ENCODE peak calls at places on chromosomes 12 and 14, in four cellular contexts. One of them, this sample, is unnamed.

GRCh38 chr12:89183985-89184435 is 168.3 kb downstream of the DUSP6 start:
- DNase-seq in mesendoderm: no peak
- DNase-seq in HCT116: no peak
- DNase-seq in mammary epithelial cell: peak; percentile 67
- DNase-seq in this sample: no peak

GRCh38 chr14:61705017-61705416 is 9.7 kb downstream of the HIF1A start:
- DNase-seq in mesendoderm: no peak
- DNase-seq in HCT116: no peak
- DNase-seq in mammary epithelial cell: no peak
- DNase-seq in this sample: no peak

GRCh38 chr14:54175298-54175942 is 218.8 kb upstream of the BMP4 start:
- DNase-seq in mesendoderm: peak; percentile 87
- DNase-seq in HCT116: peak; percentile 78
- DNase-seq in mammary epithelial cell: peak; percentile 65
- DNase-seq in this sample: peak; percentile 33

GRCh38 chr14:58829594-58829993 is 191.8 kb downstream of the DACT1 start:
- DNase-seq in mesendoderm: no peak
- DNase-seq in HCT116: no peak
- DNase-seq in mammary epithelial cell: peak; percentile 63
- DNase-seq in this sample: peak; percentile 57

GRCh38 chr12:122928033-122928890 is 32.3 kb upstream of the VPS37B start:
- DNase-seq in mesendoderm: no peak
- DNase-seq in HCT116: no peak
- DNase-seq in mammary epithelial cell: no peak
- DNase-seq in this sample: no peak

GRCh38 chr14:56197150-56197549 is 78.9 kb downstream of the PELI2 start:
- DNase-seq in mesendoderm: no peak
- DNase-seq in HCT116: no peak
- DNase-seq in mammary epithelial cell: no peak
- DNase-seq in this sample: no peak

GRCh38 chr12:64883264-64884163 is 59.1 kb downstream of the TBC1D30 start:
- DNase-seq in mesendoderm: peak; percentile 49
- DNase-seq in HCT116: no peak
- DNase-seq in mammary epithelial cell: no peak
- DNase-seq in this sample: no peak

GRCh38 chr14:96130854-96131253 is 73.8 kb upstream of the BDKRB2 start:
- DNase-seq in mesendoderm: peak; percentile 71
- DNase-seq in HCT116: no peak
- DNase-seq in mammary epithelial cell: peak; percentile 71
- DNase-seq in this sample: peak; percentile 54

GRCh38 chr12:13099066-13099909 is 4.2 kb downstream of the GSG1 start:
- DNase-seq in mesendoderm: no peak
- DNase-seq in HCT116: no peak
- DNase-seq in mammary epithelial cell: no peak
- DNase-seq in this sample: peak; percentile 36

GRCh38 chr12:449203-449602 is 10.5 kb upstream of the B4GALNT3 start:
- DNase-seq in mesendoderm: no peak
- DNase-seq in HCT116: no peak
- DNase-seq in mammary epithelial cell: no peak
- DNase-seq in this sample: no peak

GRCh38 chr12:131981388-131981787 is 31.6 kb downstream of the EP400 start:
- DNase-seq in mesendoderm: no peak
- DNase-seq in HCT116: no peak
- DNase-seq in mammary epithelial cell: no peak
- DNase-seq in this sample: no peak

GRCh38 chr12:56143225-56143624 is 9.2 kb upstream of the MYL6B start:
- DNase-seq in mesendoderm: no peak
- DNase-seq in HCT116: no peak
- DNase-seq in mammary epithelial cell: no peak
- DNase-seq in this sample: no peak

GRCh38 chr14:55274760-55275159 is 3.5 kb downstream of the FBXO34 start:
- DNase-seq in mesendoderm: peak; percentile 88
- DNase-seq in HCT116: no peak
- DNase-seq in mammary epithelial cell: peak; percentile 9
- DNase-seq in this sample: peak; percentile 90

GRCh38 chr12:95694148-95694547 is 96.4 kb downstream of the NTN4 start:
- DNase-seq in mesendoderm: peak; percentile 11
- DNase-seq in HCT116: no peak
- DNase-seq in mammary epithelial cell: no peak
- DNase-seq in this sample: no peak

GRCh38 chr12:111984820-111985219 is 28.1 kb downstream of the TMEM116 start:
- DNase-seq in mesendoderm: no peak
- DNase-seq in HCT116: no peak
- DNase-seq in mammary epithelial cell: no peak
- DNase-seq in this sample: no peak

GRCh38 chr12:75834591-75834990 is 197.0 kb downstream of the PHLDA1 start:
- DNase-seq in mesendoderm: no peak
- DNase-seq in HCT116: no peak
- DNase-seq in mammary epithelial cell: no peak
- DNase-seq in this sample: peak; percentile 70

GRCh38 chr12:91998316-91998715 is 147.3 kb downstream of the BTG1 start:
- DNase-seq in mesendoderm: no peak
- DNase-seq in HCT116: no peak
- DNase-seq in mammary epithelial cell: no peak
- DNase-seq in this sample: no peak

GRCh38 chr12:12017135-12017581 is 53.6 kb upstream of the BCL2L14 start:
- DNase-seq in mesendoderm: peak; percentile 39
- DNase-seq in HCT116: no peak
- DNase-seq in mammary epithelial cell: peak; percentile 15
- DNase-seq in this sample: no peak

GRCh38 chr12:103470664-103471063 is 25.1 kb downstream of the C12orf42 start:
- DNase-seq in mesendoderm: peak; percentile 7
- DNase-seq in HCT116: no peak
- DNase-seq in mammary epithelial cell: peak; percentile 96
- DNase-seq in this sample: peak; percentile 3

GRCh38 chr12:24898185-24898584 is 50.7 kb downstream of the BCAT1 start:
- DNase-seq in mesendoderm: no peak
- DNase-seq in HCT116: no peak
- DNase-seq in mammary epithelial cell: no peak
- DNase-seq in this sample: no peak

GRCh38 chr12:132490481-132491348 is 764 bp downstream of the FBRSL1 start:
- DNase-seq in mesendoderm: no peak
- DNase-seq in HCT116: no peak
- DNase-seq in mammary epithelial cell: no peak
- DNase-seq in this sample: peak; percentile 33

GRCh38 chr12:49966511-49967041 is 4.9 kb downstream of the AQP5 start:
- DNase-seq in mesendoderm: no peak
- DNase-seq in HCT116: no peak
- DNase-seq in mammary epithelial cell: no peak
- DNase-seq in this sample: no peak

GRCh38 chr12:111287125-111287900 is 81.6 kb downstream of the PHETA1 start:
- DNase-seq in mesendoderm: no peak
- DNase-seq in HCT116: no peak
- DNase-seq in mammary epithelial cell: no peak
- DNase-seq in this sample: no peak

GRCh38 chr14:34931206-34931605 is 51.6 kb upstream of the SRP54 start:
- DNase-seq in mesendoderm: no peak
- DNase-seq in HCT116: no peak
- DNase-seq in mammary epithelial cell: peak; percentile 8
- DNase-seq in this sample: no peak
- H3K4me2 ChIP-seq in mesendoderm: no peak overlapping the region
- H3K4me2 ChIP-seq in HCT116: no peak overlapping the region
- H3K4me2 ChIP-seq in mammary epithelial cell: no peak overlapping the region
- H3K4me2 ChIP-seq in this sample: no peak overlapping the region

DNA sequence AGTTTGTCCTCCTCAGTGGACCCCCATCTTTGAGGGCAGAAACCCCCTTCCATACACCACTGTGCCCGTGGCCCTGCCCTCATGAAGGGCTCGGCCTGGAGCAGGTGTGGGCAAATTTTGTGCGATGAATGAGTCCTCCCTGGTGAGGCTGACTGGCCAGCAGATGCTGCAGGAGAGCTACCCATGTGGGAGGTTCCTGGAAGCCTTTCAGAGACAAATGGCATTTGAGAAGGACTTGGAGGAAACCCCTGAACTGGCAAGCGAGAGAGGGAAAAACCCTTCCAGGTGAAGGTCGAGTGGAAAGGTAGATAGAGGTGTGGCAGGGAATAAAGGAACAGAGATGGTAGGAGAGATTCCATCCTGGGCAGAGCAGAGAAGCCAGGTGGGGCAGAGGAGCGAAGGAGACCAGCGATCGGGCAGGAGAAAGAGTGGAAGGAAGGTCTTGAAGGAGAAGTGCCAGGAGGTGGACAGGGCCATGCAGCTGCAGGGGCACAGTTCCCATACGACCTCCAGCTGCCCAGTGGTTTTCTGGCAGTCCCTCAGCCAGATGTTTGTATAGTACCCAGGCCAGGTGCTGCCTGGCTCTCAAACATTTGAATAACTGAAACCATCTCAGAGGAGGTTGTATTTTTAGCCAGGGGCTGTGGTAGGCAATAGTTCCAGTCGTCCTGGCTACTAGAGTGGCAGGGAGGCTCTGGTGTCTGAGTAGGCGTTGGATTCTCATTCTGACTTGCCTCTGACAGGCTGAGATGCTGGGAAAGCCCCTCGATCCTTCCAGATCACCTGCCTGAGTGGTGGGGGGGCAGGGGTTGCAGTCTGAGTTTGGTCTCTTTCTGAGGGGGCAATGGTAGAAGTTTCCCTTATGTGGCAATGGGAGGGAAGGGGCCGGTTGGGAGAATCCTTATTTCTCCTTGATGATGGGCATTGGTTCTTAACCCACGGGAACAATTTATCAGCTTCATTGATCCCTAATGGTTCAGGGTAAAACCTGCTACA is 40.1 kb downstream of the FBXL14 start:
- DNase-seq in mesendoderm: no peak
- DNase-seq in HCT116: no peak
- DNase-seq in mammary epithelial cell: no peak
- DNase-seq in this sample: no peak
- H3K4me3 ChIP-seq in mesendoderm: no peak overlapping the region
- H3K4me3 ChIP-seq in HCT116: no peak overlapping the region
- H3K4me3 ChIP-seq in mammary epithelial cell: no peak overlapping the region
- H3K4me3 ChIP-seq in this sample: no peak overlapping the region

GRCh38 chr14:104927432-104927816 is 2.7 kb downstream of the PLD4 start:
- DNase-seq in mesendoderm: no peak
- DNase-seq in HCT116: no peak
- DNase-seq in mammary epithelial cell: no peak
- DNase-seq in this sample: no peak
- H3K4me2 ChIP-seq in mesendoderm: no peak overlapping the region
- H3K4me2 ChIP-seq in HCT116: no peak overlapping the region
- H3K4me2 ChIP-seq in mammary epithelial cell: no peak overlapping the region
- H3K4me2 ChIP-seq in this sample: no peak overlapping the region

GRCh38 chr14:81434230-81434629 is 34.1 kb upstream of the STON2 start:
- DNase-seq in mesendoderm: peak; percentile 70
- DNase-seq in HCT116: no peak
- DNase-seq in mammary epithelial cell: no peak
- DNase-seq in this sample: no peak
- H3K4me3 ChIP-seq in mesendoderm: no peak overlapping the region
- H3K4me3 ChIP-seq in HCT116: no peak overlapping the region
- H3K4me3 ChIP-seq in mammary epithelial cell: no peak overlapping the region
- H3K4me3 ChIP-seq in this sample: no peak overlapping the region

GRCh38 chr12:10634427-10634826 is 21.0 kb upstream of the MAGOHB start:
- DNase-seq in mesendoderm: peak; percentile 77
- DNase-seq in HCT116: no peak
- DNase-seq in mammary epithelial cell: peak; percentile 30
- DNase-seq in this sample: peak; percentile 67
- H3K4me2 ChIP-seq in mesendoderm: no peak overlapping the region
- H3K4me2 ChIP-seq in HCT116: no peak overlapping the region
- H3K4me2 ChIP-seq in mammary epithelial cell: no peak overlapping the region
- H3K4me2 ChIP-seq in this sample: peak overlapping the region; percentile 52

GRCh38 chr12:31807773-31808097 is 78.9 kb upstream of the AMN1 start:
- DNase-seq in mesendoderm: no peak
- DNase-seq in HCT116: no peak
- DNase-seq in mammary epithelial cell: no peak
- DNase-seq in this sample: no peak

GRCh38 chr12:31803306-31804184 is 74.7 kb upstream of the AMN1 start:
- DNase-seq in mesendoderm: peak; percentile 88
- DNase-seq in HCT116: no peak
- DNase-seq in mammary epithelial cell: no peak
- DNase-seq in this sample: no peak

DNA sequence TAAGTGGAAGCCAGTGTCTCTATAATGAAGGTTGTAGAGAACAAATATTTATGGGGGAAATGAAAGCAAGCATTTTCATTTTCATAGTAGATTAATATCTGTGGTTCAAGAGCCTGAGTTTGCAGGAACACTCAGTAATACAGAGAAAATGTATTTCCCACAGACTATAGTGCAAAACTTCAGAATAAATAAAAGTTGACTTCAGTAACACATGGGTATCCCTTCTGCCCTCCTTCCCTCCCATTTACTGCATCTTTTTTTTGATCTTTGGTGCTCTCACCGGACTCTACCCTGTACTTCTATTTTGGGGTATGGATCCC is 75.3 kb upstream of the AMN1 start:
- DNase-seq in mesendoderm: no peak
- DNase-seq in HCT116: no peak
- DNase-seq in mammary epithelial cell: no peak
- DNase-seq in this sample: no peak
- H3K4me3 ChIP-seq in mesendoderm: no peak overlapping the region
- H3K4me3 ChIP-seq in HCT116: no peak overlapping the region
- H3K4me3 ChIP-seq in mammary epithelial cell: no peak overlapping the region
- H3K4me3 ChIP-seq in this sample: no peak overlapping the region

This sample was measured in astrocyte.